ENCODE peak calls at places on chromosomes 16 and 17, in ten cellular contexts. Y, Q, L, A, U, T, F, B, K and S are unnamed samples.

GRCh38 chr16:1794221-1794871 is 841 bp upstream of the IGFALS start:
- DNase-seq in B (no peak), Q (peak; percentile 33), F (no peak), T (no peak), L (no peak), U (no peak), K (no peak), A (no peak), Y (peak; percentile 69), S (peak; percentile 28)

GRCh38 chr17:68293490-68294195 is 2.3 kb downstream of the ARSG start:
- DNase-seq in Y (peak; percentile 9), K (no peak), U (no peak), F (no peak), L (no peak), B (no peak), T (no peak), Q (no peak), A (no peak), S (no peak)

GRCh38 chr17:75845058-75845711 is 981 bp upstream of the UNC13D start:
- DNase-seq in U (peak; percentile 69), F (peak; percentile 66), B (peak; percentile 96), L (peak; percentile 64), T (peak; percentile 91), K (peak; percentile 96), A (peak; percentile 61), Q (peak; percentile 55), Y (peak; percentile 90), S (peak; percentile 96)

GRCh38 chr16:12482821-12483220 is 320.9 kb downstream of the CPPED1 start:
- DNase-seq in L (no peak), F (no peak), Y (no peak), B (no peak), A (no peak), U (no peak), K (no peak), Q (no peak), T (no peak), S (no peak)

GRCh38 chr16:85728879-85729278 is 22.0 kb downstream of the C16orf74 start:
- DNase-seq in Q (no peak), B (no peak), L (no peak), A (no peak), Y (no peak), F (no peak), K (no peak), T (peak; percentile 60), U (no peak), S (peak; percentile 67)

GRCh38 chr17:77959216-77959925 is 868 bp downstream of the TNRC6C start:
- DNase-seq in U (peak; percentile 41), K (no peak), Q (no peak), T (peak; percentile 74), Y (peak; percentile 63), F (no peak), L (peak; percentile 20), A (peak; percentile 22), B (peak; percentile 2), S (no peak)

GRCh38 chr17:5662409-5663150 is 78.3 kb upstream of the NLRP1 start:
- DNase-seq in B (no peak), K (no peak), U (no peak), Q (no peak), L (no peak), T (no peak), Y (peak; percentile 80), A (no peak), F (no peak), S (no peak)

GRCh38 chr16:64406661-64407267 is 715.1 kb downstream of the CDH11 start:
- DNase-seq in B (no peak), Y (no peak), L (no peak), A (no peak), Q (no peak), K (no peak), F (no peak), U (no peak), T (no peak), S (no peak)

GRCh38 chr17:43423777-43424455 is 25.1 kb downstream of the ARL4D start:
- DNase-seq in B (no peak), F (no peak), L (no peak), A (no peak), Y (no peak), Q (no peak), U (no peak), K (no peak), T (no peak), S (no peak)

GRCh38 chr17:29331330-29331729 is 37.4 kb upstream of the NUFIP2 start:
- DNase-seq in B (no peak), K (no peak), F (no peak), A (no peak), Y (no peak), Q (no peak), U (no peak), T (no peak), L (no peak), S (no peak)

GRCh38 chr16:70801611-70802010 is 653 bp upstream of the VAC14 start:
- DNase-seq in L (no peak), T (no peak), F (no peak), U (no peak), K (no peak), A (no peak), Q (no peak), Y (no peak), B (no peak), S (peak; percentile 26)

GRCh38 chr16:8646271-8646670 is 24.8 kb downstream of the METTL22 start:
- DNase-seq in K (no peak), T (no peak), Y (no peak), L (peak; percentile 9), B (no peak), F (no peak), A (no peak), Q (no peak), U (no peak), S (no peak)

GRCh38 chr17:76053230-76054111 is 18.8 kb downstream of the SRP68 start:
- DNase-seq in U (peak; percentile 40), K (no peak), F (no peak), L (peak; percentile 95), B (peak; percentile 48), Y (no peak), T (no peak), A (peak; percentile 74), Q (no peak), S (no peak)

GRCh38 chr16:2598133-2598641 is 60.4 kb downstream of the PDPK1 start:
- DNase-seq in L (no peak), Y (no peak), T (no peak), K (no peak), U (no peak), A (no peak), B (no peak), Q (no peak), F (no peak), S (peak; percentile 21)

GRCh38 chr16:75491876-75492275 is 3.4 kb downstream of the CHST6 start:
- DNase-seq in B (peak; percentile 69), T (no peak), K (no peak), F (no peak), U (no peak), Q (no peak), L (no peak), Y (peak; percentile 32), A (peak; percentile 59), S (peak; percentile 62)

GRCh38 chr17:35076874-35077273 is 13.4 kb upstream of the RFFL start:
- DNase-seq in Y (no peak), T (no peak), Q (no peak), U (no peak), K (no peak), B (no peak), L (no peak), A (no peak), F (no peak), S (no peak)

GRCh38 chr16:69820926-69821541 is 58.9 kb downstream of the WWP2 start:
- DNase-seq in B (no peak), Y (no peak), U (no peak), K (no peak), T (no peak), Q (no peak), L (no peak), A (peak; percentile 28), F (no peak), S (no peak)

GRCh38 chr17:17738901-17739300 is 57.6 kb downstream of the RAI1 start:
- DNase-seq in K (no peak), F (no peak), U (no peak), Q (no peak), B (no peak), Y (no peak), L (peak; percentile 71), A (no peak), T (no peak), S (no peak)

GRCh38 chr17:6711081-6711674 is 2.0 kb downstream of the SLC13A5 start:
- DNase-seq in Q (no peak), B (no peak), A (no peak), K (no peak), U (no peak), Y (no peak), L (no peak), F (no peak), T (no peak), S (no peak)

GRCh38 chr16:89633064-89633631 is 19.7 kb downstream of the DPEP1 start:
- DNase-seq in K (no peak), T (no peak), F (no peak), Y (no peak), B (peak; percentile 46), Q (no peak), U (no peak), A (peak; percentile 95), L (peak; percentile 63), S (no peak)

GRCh38 chr16:15765880-15766279 is 90.9 kb downstream of the MYH11 start:
- DNase-seq in T (peak; percentile 68), K (peak; percentile 2), Y (peak; percentile 81), A (peak; percentile 34), Q (no peak), F (no peak), B (peak; percentile 56), L (peak; percentile 33), U (peak; percentile 5), S (peak; percentile 46)